ENCODE peak calls at places on chromosome 6, in six cellular contexts. P is H9, V is IMR-90, E is neuronal stem cell, Q is mesendoderm, I is trophoblast cell. L is an unnamed sample.

GRCh38 chr6:131782764-131783163 is 25.1 kb upstream of the ENPP1 start:
- DNase-seq in P (no peak), V (no peak), E (no peak), Q (peak), I (peak), L (no peak)

GRCh38 chr6:112396221-112396620 is 49.1 kb downstream of the RFPL4B start:
- DNase-seq in P (no peak), V (peak), E (no peak), Q (no peak), I (no peak), L (no peak)

GRCh38 chr6:158225767-158226166 is 57.6 kb downstream of the GTF2H5 start:
- DNase-seq in P (no peak), V (no peak), E (no peak), Q (no peak), I (no peak), L (no peak)

GRCh38 chr6:142374090-142374783 is 72.4 kb downstream of the ADGRG6 start:
- DNase-seq in P (peak), V (no peak), E (no peak), Q (peak), I (no peak), L (peak)

GRCh38 chr6:51398064-51398740 is 579.5 kb downstream of the TFAP2B start:
- DNase-seq in P (no peak), V (no peak), E (no peak), Q (peak), I (no peak), L (no peak)

GRCh38 chr6:5457983-5458683 is 196.8 kb downstream of the FARS2 start:
- DNase-seq in P (no peak), V (no peak), E (no peak), Q (no peak), I (no peak), L (no peak)

GRCh38 chr6:43737272-43738081 is 32.5 kb upstream of the VEGFA start:
- DNase-seq in P (peak), V (peak), E (no peak), Q (peak), I (no peak), L (peak)

GRCh38 chr6:835476-836160 is 142.7 kb upstream of the EXOC2 start:
- DNase-seq in P (no peak), V (no peak), E (no peak), Q (no peak), I (no peak), L (no peak)

GRCh38 chr6:137637161-137637560 is 143.0 kb upstream of the OLIG3 start:
- DNase-seq in P (no peak), V (peak), E (no peak), Q (peak), I (peak), L (peak)

GRCh38 chr6:17968081-17968518 is 19.3 kb downstream of the KIF13A start:
- DNase-seq in P (no peak), V (peak), E (no peak), Q (peak), I (peak), L (peak)

GRCh38 chr6:128807577-128807976 is 75.4 kb upstream of the LAMA2 start:
- DNase-seq in P (no peak), V (peak), E (peak), Q (peak), I (peak), L (peak)

GRCh38 chr6:142474446-142475289 is 172.9 kb downstream of the ADGRG6 start:
- DNase-seq in P (peak), V (peak), E (peak), Q (peak), I (peak), L (peak)

GRCh38 chr6:13834762-13835161 is 20.4 kb upstream of the MCUR1 start:
- DNase-seq in P (no peak), V (no peak), E (no peak), Q (no peak), I (no peak), L (no peak)

GRCh38 chr6:80720824-80721223 is 614.4 kb downstream of the BCKDHB start:
- DNase-seq in P (no peak), V (no peak), E (no peak), Q (no peak), I (no peak), L (no peak)

GRCh38 chr6:126091507-126091906 is 105.2 kb downstream of the TRMT11 start:
- DNase-seq in P (no peak), V (no peak), E (peak), Q (peak), I (peak), L (no peak)

GRCh38 chr6:135231469-135231844 is 50.3 kb downstream of the MYB start:
- DNase-seq in P (no peak), V (no peak), E (no peak), Q (no peak), I (no peak), L (no peak)

GRCh38 chr6:62202078-62202477 is 83.9 kb downstream of the KHDRBS2 start:
- DNase-seq in P (no peak), V (no peak), E (no peak), Q (no peak), I (no peak), L (no peak)

GRCh38 chr6:148164645-148165044 is 178.0 kb upstream of the SASH1 start:
- DNase-seq in P (no peak), V (no peak), E (no peak), Q (no peak), I (no peak), L (no peak)

GRCh38 chr6:79446006-79446405 is 91.2 kb downstream of the LCA5 start:
- DNase-seq in P (no peak), V (no peak), E (no peak), Q (no peak), I (no peak), L (no peak)

GRCh38 chr6:118856301-118856700 is 37.7 kb upstream of the ASF1A start:
- DNase-seq in P (no peak), V (no peak), E (no peak), Q (peak), I (peak), L (no peak)

GRCh38 chr6:69145062-69145461 is 510.0 kb downstream of the ADGRB3 start:
- DNase-seq in P (no peak), V (no peak), E (no peak), Q (no peak), I (no peak), L (no peak)

GRCh38 chr6:166532302-166532701 is 54.2 kb downstream of the RAMACL start:
- DNase-seq in P (no peak), V (no peak), E (no peak), Q (no peak), I (no peak), L (no peak)

GRCh38 chr6:81766482-81767069 is 14.1 kb upstream of the TENT5A start:
- DNase-seq in P (no peak), V (peak), E (no peak), Q (peak), I (no peak), L (peak)

GRCh38 chr6:158769696-158770446 is 49.3 kb downstream of the EZR start:
- DNase-seq in P (no peak), V (no peak), E (no peak), Q (peak), I (no peak), L (no peak)

GRCh38 chr6:135087403-135087802 is 32.8 kb upstream of the HBS1L start:
- DNase-seq in P (peak), V (no peak), E (no peak), Q (peak), I (no peak), L (no peak)

GRCh38 chr6:142731611-142732010 is 213.4 kb downstream of the HIVEP2 start:
- DNase-seq in P (no peak), V (no peak), E (no peak), Q (no peak), I (peak), L (no peak)

GRCh38 chr6:20564269-20564668 is 30.0 kb downstream of the CDKAL1 start:
- DNase-seq in P (no peak), V (peak), E (peak), Q (no peak), I (peak), L (peak)

GRCh38 chr6:134642819-134643218 is 307.1 kb downstream of the ALDH8A1 start:
- DNase-seq in P (no peak), V (no peak), E (no peak), Q (no peak), I (no peak), L (no peak)

GRCh38 chr6:105994522-105995402 is 91.4 kb upstream of the PRDM1 start:
- DNase-seq in P (peak), V (peak), E (peak), Q (peak), I (peak), L (peak)

GRCh38 chr6:53287336-53288225 is 61.2 kb downstream of the ELOVL5 start:
- DNase-seq in P (no peak), V (no peak), E (peak), Q (no peak), I (no peak), L (no peak)

GRCh38 chr6:105711216-105711615 is 308.3 kb upstream of the PREP start:
- DNase-seq in P (no peak), V (peak), E (no peak), Q (no peak), I (no peak), L (peak)

GRCh38 chr6:112906737-112907136 is 559.6 kb downstream of the RFPL4B start:
- DNase-seq in P (no peak), V (peak), E (no peak), Q (no peak), I (no peak), L (peak)

GRCh38 chr6:165096868-165097267 is 212.5 kb downstream of the C6orf118 start:
- DNase-seq in P (no peak), V (no peak), E (no peak), Q (no peak), I (no peak), L (no peak)

GRCh38 chr6:116229287-116229913 is 24.5 kb downstream of the TSPYL4 start:
- DNase-seq in P (peak), V (peak), E (peak), Q (peak), I (no peak), L (peak)

GRCh38 chr6:129774697-129775447 is 64.9 kb upstream of the ARHGAP18 start:
- DNase-seq in P (peak), V (peak), E (peak), Q (peak), I (peak), L (peak)

GRCh38 chr6:11101417-11101816 is 7.8 kb downstream of the SMIM13 start:
- DNase-seq in P (no peak), V (no peak), E (no peak), Q (no peak), I (no peak), L (no peak)

GRCh38 chr6:133768656-133769295 is 120.1 kb upstream of the TCF21 start:
- DNase-seq in P (no peak), V (no peak), E (no peak), Q (peak), I (no peak), L (peak)

GRCh38 chr6:42428326-42429041 is 23.2 kb downstream of the TRERF1 start:
- DNase-seq in P (no peak), V (peak), E (no peak), Q (peak), I (no peak), L (no peak)

GRCh38 chr6:84733889-84734288 is 30.5 kb downstream of the TBX18 start:
- DNase-seq in P (no peak), V (no peak), E (no peak), Q (peak), I (no peak), L (no peak)
- H3K4me2 ChIP-seq in P (no peak), V (no peak), E (no peak), Q (no peak), I (no peak), L (no peak)

DNA sequence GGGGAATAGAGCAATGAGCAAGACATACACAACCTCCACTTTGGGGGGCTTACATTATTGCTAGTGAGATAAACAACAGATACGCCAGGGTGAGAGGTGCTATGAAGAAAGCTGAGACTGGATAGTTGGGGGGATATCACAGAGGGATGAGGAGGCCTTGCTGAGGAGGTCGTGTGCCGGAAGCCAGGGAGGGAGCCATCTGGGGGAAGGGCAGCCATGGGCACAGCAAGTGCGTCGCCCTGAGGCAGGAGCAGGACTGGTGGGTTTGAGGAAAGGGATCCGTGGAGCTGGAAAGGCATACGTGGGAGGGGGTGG is 12.2 kb upstream of the BAK1 start:
- DNase-seq in P (no peak), V (no peak), E (no peak), Q (no peak), I (no peak), L (no peak)
- H2BK5ac ChIP-seq in P (no peak), V (peak), E (no peak), Q (no peak), I (no peak), L (no peak)

DNA sequence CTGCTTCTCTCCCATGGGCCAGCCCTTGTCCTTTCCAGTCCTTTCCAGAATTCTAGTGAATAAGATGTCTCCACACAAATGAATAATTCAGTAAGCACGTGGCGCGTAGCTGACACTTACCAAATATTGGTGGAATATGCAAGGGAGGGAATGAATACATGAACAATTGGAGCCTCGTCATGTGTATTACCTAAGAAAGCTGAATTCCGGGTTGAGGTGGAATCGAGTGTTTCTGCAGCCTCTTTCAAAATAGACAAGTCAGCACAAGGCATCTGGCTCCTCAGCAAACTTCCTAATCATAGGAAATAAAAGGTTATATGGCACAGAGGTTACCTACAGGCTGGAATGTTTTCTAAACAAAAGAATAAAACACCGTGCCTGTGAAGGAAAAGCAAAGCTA is 47.0 kb upstream of the NT5E start:
- DNase-seq in P (no peak), V (no peak), E (no peak), Q (no peak), I (peak), L (no peak)
- H3K4me2 ChIP-seq in P (no peak), V (peak), E (no peak), Q (no peak), I (no peak), L (no peak)

GRCh38 chr6:47489995-47490394 is 12.4 kb downstream of the CD2AP start:
- DNase-seq in P (no peak), V (no peak), E (no peak), Q (no peak), I (no peak), L (no peak)

GRCh38 chr6:47495954-47496545 is 18.5 kb downstream of the CD2AP start:
- DNase-seq in P (no peak), V (no peak), E (no peak), Q (no peak), I (no peak), L (no peak)

GRCh38 chr6:47496935-47497579 is 19.5 kb downstream of the CD2AP start:
- DNase-seq in P (no peak), V (no peak), E (no peak), Q (no peak), I (no peak), L (no peak)

GRCh38 chr6:47492355-47492754 is 14.8 kb downstream of the CD2AP start:
- DNase-seq in P (no peak), V (no peak), E (no peak), Q (no peak), I (no peak), L (no peak)

GRCh38 chr6:47495207-47495606 is 17.6 kb downstream of the CD2AP start:
- DNase-seq in P (no peak), V (no peak), E (no peak), Q (no peak), I (peak), L (no peak)
- H2BK5ac ChIP-seq in P (no peak), V (no peak), E (no peak), Q (no peak), I (no peak), L (no peak)

GRCh38 chr6:3419624-3420272 is 37.1 kb downstream of the SLC22A23 start:
- DNase-seq in P (no peak), V (peak), E (no peak), Q (peak), I (peak), L (peak)
- H3K4me2 ChIP-seq in P (no peak), V (no peak), E (no peak), Q (no peak), I (no peak), L (no peak)